ENCODE peak calls at places on chromosome 2, in four cellular contexts. S is fibroblast of lung, H is GM23338, O is A673. L is an unnamed sample.

GRCh38 chr2:202944816-202945215 is 32.7 kb downstream of the CARF start:
- DNase-seq in S (no peak), H (no peak), O (no peak), L (peak; percentile 44)

GRCh38 chr2:73762571-73762970 is 17.3 kb downstream of the DUSP11 start:
- DNase-seq in S (no peak), H (no peak), O (no peak), L (no peak)

GRCh38 chr2:38668092-38668491 is 2.2 kb downstream of the GALM start:
- DNase-seq in S (no peak), H (no peak), O (no peak), L (no peak)

GRCh38 chr2:22703286-22703925 is 681.6 kb upstream of the KLHL29 start:
- DNase-seq in S (no peak), H (no peak), O (no peak), L (no peak)

GRCh38 chr2:239164281-239164871 is 236.4 kb downstream of the HDAC4 start:
- DNase-seq in S (no peak), H (no peak), O (no peak), L (no peak)

GRCh38 chr2:191195021-191195420 is 44.2 kb upstream of the STAT4 start:
- DNase-seq in S (no peak), H (no peak), O (no peak), L (peak; percentile 67)

GRCh38 chr2:122395687-122396086 is 640.2 kb downstream of the TSN start:
- DNase-seq in S (no peak), H (no peak), O (no peak), L (no peak)

GRCh38 chr2:172427256-172427989 is at the start of gene ITGA6:
- DNase-seq in S (peak; percentile 50), H (peak; percentile 85), O (peak; percentile 56), L (peak; percentile 92)

GRCh38 chr2:69716555-69717120 is 25.3 kb upstream of the ANXA4 start:
- DNase-seq in S (peak; percentile 44), H (no peak), O (no peak), L (peak; percentile 80)

GRCh38 chr2:238106698-238107524 is 6.8 kb downstream of the ESPNL start:
- DNase-seq in S (peak; percentile 6), H (peak; percentile 76), O (no peak), L (peak; percentile 49)

GRCh38 chr2:188332619-188333018 is 40.9 kb downstream of the GULP1 start:
- DNase-seq in S (no peak), H (no peak), O (no peak), L (no peak)

GRCh38 chr2:43798300-43798699 is 24.5 kb downstream of the DYNC2LI1 start:
- DNase-seq in S (no peak), H (peak; percentile 50), O (peak; percentile 15), L (peak; percentile 29)

GRCh38 chr2:9083287-9083686 is 79.8 kb upstream of the MBOAT2 start:
- DNase-seq in S (no peak), H (no peak), O (no peak), L (no peak)

GRCh38 chr2:144452169-144453038 is 67.5 kb downstream of the ZEB2 start:
- DNase-seq in S (peak; percentile 50), H (peak; percentile 79), O (peak; percentile 81), L (peak; percentile 14)

GRCh38 chr2:30705711-30706533 is 101.3 kb downstream of the CAPN13 start:
- DNase-seq in S (no peak), H (no peak), O (no peak), L (no peak)

GRCh38 chr2:225100856-225101294 is 58.6 kb upstream of the DOCK10 start:
- DNase-seq in S (peak; percentile 87), H (no peak), O (peak; percentile 37), L (peak; percentile 94)

GRCh38 chr2:194602750-194603149 is 1054.3 kb upstream of the SLC39A10 start:
- DNase-seq in S (no peak), H (no peak), O (no peak), L (no peak)

GRCh38 chr2:44290271-44290670 is 15.0 kb downstream of the SLC3A1 start:
- DNase-seq in S (peak; percentile 53), H (peak; percentile 18), O (no peak), L (peak; percentile 78)

GRCh38 chr2:84925724-84926376 is 20.4 kb downstream of the TMSB10 start:
- DNase-seq in S (peak; percentile 87), H (peak; percentile 99), O (peak; percentile 97), L (peak; percentile 98)

GRCh38 chr2:109417701-109418335 is 195.9 kb downstream of the SEPTIN10 start:
- DNase-seq in S (no peak), H (no peak), O (no peak), L (no peak)

GRCh38 chr2:10547011-10547410 is 98.9 kb upstream of the ODC1 start:
- DNase-seq in S (no peak), H (no peak), O (no peak), L (peak; percentile 89)

GRCh38 chr2:76985387-76986136 is 536.6 kb downstream of the LRRTM4 start:
- DNase-seq in S (no peak), H (peak; percentile 35), O (no peak), L (no peak)

GRCh38 chr2:109609352-109610024 is 4.3 kb downstream of the SEPTIN10 start:
- DNase-seq in S (no peak), H (peak; percentile 27), O (peak; percentile 69), L (peak; percentile 50)

GRCh38 chr2:114683251-114683650 is 240.8 kb downstream of the DPP10 start:
- DNase-seq in S (no peak), H (no peak), O (no peak), L (no peak)

GRCh38 chr2:213166109-213166508 is 14.7 kb upstream of the IKZF2 start:
- DNase-seq in S (no peak), H (no peak), O (no peak), L (no peak)

GRCh38 chr2:9145109-9145751 is 61.4 kb upstream of the ASAP2 start:
- DNase-seq in S (peak; percentile 90), H (no peak), O (peak; percentile 26), L (peak; percentile 48)

GRCh38 chr2:234245945-234246344 is 195.4 kb downstream of the SPP2 start:
- DNase-seq in S (peak; percentile 81), H (no peak), O (peak; percentile 52), L (peak; percentile 90)

GRCh38 chr2:48269126-48269822 is 260.7 kb upstream of the STON1 start:
- DNase-seq in S (no peak), H (no peak), O (no peak), L (no peak)

GRCh38 chr2:231660860-231661259 is 47.5 kb upstream of the PTMA start:
- DNase-seq in S (no peak), H (no peak), O (no peak), L (no peak)

GRCh38 chr2:240124651-240125030 is 11.5 kb downstream of the COPS9 start:
- DNase-seq in S (no peak), H (no peak), O (no peak), L (no peak)

GRCh38 chr2:240509667-240510512 is 47.9 kb downstream of the ANKMY1 start:
- DNase-seq in S (no peak), H (no peak), O (no peak), L (no peak)

GRCh38 chr2:230921806-230922595 is 3.0 kb downstream of the GPR55 start:
- DNase-seq in S (no peak), H (no peak), O (no peak), L (no peak)

GRCh38 chr2:71950256-71951066 is 197.2 kb downstream of the CYP26B1 start:
- DNase-seq in S (no peak), H (no peak), O (no peak), L (no peak)

GRCh38 chr2:202871161-202872141 is at the start of gene ICA1L:
- DNase-seq in S (peak; percentile 54), H (peak; percentile 78), O (peak; percentile 66), L (peak; percentile 62)

DNA sequence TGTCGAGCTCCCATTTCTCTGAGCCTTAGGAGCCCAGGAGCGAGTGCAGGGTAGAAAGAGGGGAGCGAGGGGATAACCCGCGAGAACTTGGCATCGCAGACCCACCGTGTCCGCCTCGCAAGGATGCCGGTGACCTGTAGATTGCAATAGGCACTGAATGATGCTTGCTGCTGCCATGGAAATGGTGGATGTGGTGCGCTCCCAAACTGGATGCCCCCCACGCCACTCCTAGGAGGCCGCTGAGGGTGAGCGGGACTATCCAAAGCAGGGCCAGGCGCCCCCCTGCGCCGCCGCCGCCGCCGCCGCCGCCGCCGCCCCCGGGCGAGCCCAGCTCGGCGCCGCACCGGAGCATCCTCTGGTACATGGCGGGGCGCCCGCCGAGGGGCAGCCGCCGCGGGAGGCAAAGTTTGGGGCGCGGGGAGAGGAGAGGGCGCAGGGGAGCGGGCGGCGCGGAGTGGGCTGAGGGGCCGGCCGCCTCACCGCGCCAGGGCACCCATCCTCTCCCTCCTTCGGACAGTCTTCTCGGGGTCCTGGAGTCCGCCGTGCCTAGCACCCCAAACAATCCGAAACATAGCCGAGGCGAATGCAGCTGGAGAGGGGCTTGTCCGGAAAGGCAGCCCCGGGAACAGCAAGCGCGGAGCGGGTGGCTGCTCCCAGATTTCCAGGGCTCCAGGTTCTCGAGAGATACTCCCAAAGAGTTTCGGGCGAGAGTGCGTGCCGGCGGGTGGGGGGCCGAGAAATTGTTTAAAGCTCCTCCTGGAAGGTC is 685.2 kb downstream of the NRXN1 start:
- DNase-seq in S (no peak), H (peak; percentile 38), O (no peak), L (no peak)
- TF ChIP-seq EZH2 in S (no peak), H (peak; percentile 22), O (peak; percentile 4), L (no peak)

GRCh38 chr2:28471701-28472236 is 24.1 kb upstream of the PLB1 start:
- DNase-seq in S (no peak), H (no peak), O (no peak), L (no peak)
- H3K4me3 ChIP-seq in S (no peak overlapping the region), H (no peak overlapping the region), O (no peak overlapping the region), L (no peak overlapping the region)

DNA sequence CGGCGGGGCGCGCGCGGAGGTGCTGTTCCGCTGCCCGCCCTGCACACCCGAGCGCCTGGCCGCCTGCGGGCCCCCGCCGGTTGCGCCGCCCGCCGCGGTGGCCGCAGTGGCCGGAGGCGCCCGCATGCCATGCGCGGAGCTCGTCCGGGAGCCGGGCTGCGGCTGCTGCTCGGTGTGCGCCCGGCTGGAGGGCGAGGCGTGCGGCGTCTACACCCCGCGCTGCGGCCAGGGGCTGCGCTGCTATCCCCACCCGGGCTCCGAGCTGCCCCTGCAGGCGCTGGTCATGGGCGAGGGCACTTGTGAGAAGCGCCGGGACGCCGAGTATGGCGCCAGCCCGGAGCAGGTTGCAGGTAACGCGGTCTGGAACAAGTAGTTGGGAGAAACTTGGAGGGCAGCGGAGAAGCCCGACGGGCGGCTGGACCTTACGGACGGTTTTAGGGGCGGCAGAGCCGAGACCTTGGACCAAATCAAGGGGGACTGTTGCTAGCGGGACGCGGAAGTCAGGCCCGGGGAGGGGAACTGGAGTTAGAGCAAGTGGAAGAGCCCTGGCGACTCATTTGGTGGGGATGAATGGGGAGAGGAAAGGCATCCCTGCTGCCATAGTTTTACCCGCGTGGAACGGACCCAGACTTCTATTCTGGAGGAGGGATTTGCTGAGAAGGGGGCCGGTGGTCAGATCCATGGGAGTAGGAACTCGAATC is 546 bp downstream of the IGFBP2 start:
- DNase-seq in S (no peak), H (peak; percentile 63), O (peak; percentile 54), L (peak; percentile 25)
- TF ChIP-seq EZH2 in S (peak; percentile 81), H (no peak), O (no peak), L (peak; percentile 12)

GRCh38 chr2:20343128-20343527 is 7.5 kb downstream of the PUM2 start:
- DNase-seq in S (peak; percentile 38), H (no peak), O (no peak), L (no peak)
- H3K4me3 ChIP-seq in S (no peak overlapping the region), H (no peak overlapping the region), O (no peak overlapping the region), L (no peak overlapping the region)

L was measured in PC-3.